ENCODE peak calls at places on chromosomes 16 and 17, in four cellular contexts. H is cardiac muscle cell, T is AG04449, V is heart left ventricle. P is an unnamed sample.
A peak's percentile ranks its signal among the peaks of the same experiment; 100 is the strongest.

GRCh38 chr16:56093055-56093454 is 98.2 kb upstream of the GNAO1 start:
- DNase-seq in H (no peak), V (no peak), T (no peak), P (no peak)

GRCh38 chr17:32161506-32162365 is 19.4 kb downstream of the RHOT1 start:
- DNase-seq in V (no peak), H (no peak), T (no peak), P (peak; percentile 24)

GRCh38 chr17:50129303-50129945 is 536 bp downstream of the SAMD14 start:
- DNase-seq in V (no peak), T (no peak), H (no peak), P (no peak)

GRCh38 chr16:4805231-4805630 is 2.8 kb upstream of the ROGDI start:
- DNase-seq in V (peak; percentile 49), T (no peak), H (peak; percentile 60), P (no peak)

GRCh38 chr17:79936661-79937434 is 97.6 kb upstream of the CBX4 start:
- DNase-seq in V (no peak), T (no peak), H (no peak), P (no peak)

GRCh38 chr16:31094088-31094423 is 541 bp downstream of the VKORC1 start:
- DNase-seq in V (no peak), T (no peak), H (peak; percentile 26), P (no peak)

GRCh38 chr16:30096862-30097563 is 1.0 kb upstream of the YPEL3 start:
- DNase-seq in V (no peak), T (no peak), H (no peak), P (no peak)

GRCh38 chr17:6567528-6568185 is 11.3 kb upstream of the PITPNM3 start:
- DNase-seq in H (no peak), V (no peak), T (no peak), P (no peak)

GRCh38 chr17:2137342-2138098 is 82.6 kb downstream of the HIC1 start:
- DNase-seq in T (no peak), H (no peak), V (no peak), P (no peak)

GRCh38 chr17:17345294-17345597 is 42.1 kb downstream of the NT5M start:
- DNase-seq in T (no peak), V (no peak), H (no peak), P (no peak)

GRCh38 chr17:81518785-81519283 is 6.2 kb upstream of the ACTG1 start:
- DNase-seq in T (no peak), H (peak; percentile 33), V (no peak), P (no peak)

GRCh38 chr17:7290166-7290565 is 4.3 kb downstream of the YBX2 start:
- DNase-seq in T (no peak), V (no peak), H (no peak), P (no peak)

GRCh38 chr17:33864758-33865229 is 390.3 kb upstream of the CCL2 start:
- DNase-seq in H (no peak), V (no peak), T (no peak), P (no peak)

GRCh38 chr16:353404-354285 is 1.1 kb upstream of the AXIN1 start:
- DNase-seq in V (no peak), T (no peak), H (no peak), P (no peak)

GRCh38 chr17:5555254-5555653 is 29.1 kb downstream of the NLRP1 start:
- DNase-seq in H (no peak), T (peak; percentile 68), V (no peak), P (peak; percentile 66)

GRCh38 chr16:6032438-6032837 is 934.8 kb upstream of the EEF2KMT start:
- DNase-seq in H (no peak), V (no peak), T (no peak), P (no peak)

GRCh38 chr17:82400830-82401229 is 17.3 kb upstream of the HEXD start:
- DNase-seq in V (no peak), H (no peak), T (no peak), P (no peak)

GRCh38 chr16:54936086-54936978 is 5.7 kb downstream of the IRX5 start:
- DNase-seq in H (peak; percentile 83), V (peak; percentile 22), T (no peak), P (peak; percentile 84)

GRCh38 chr17:62753562-62753961 is 54.6 kb downstream of the MARCHF10 start:
- DNase-seq in T (no peak), H (no peak), V (no peak), P (no peak)

GRCh38 chr17:18235743-18236256 is 10.4 kb downstream of the LLGL1 start:
- DNase-seq in H (no peak), T (no peak), V (no peak), P (no peak)

GRCh38 chr17:79064026-79064425 is 10.6 kb upstream of the ENGASE start:
- DNase-seq in V (no peak), H (no peak), T (no peak), P (no peak)

GRCh38 chr17:75856062-75856681 is 1.0 kb upstream of the WBP2 start:
- DNase-seq in H (no peak), V (no peak), T (no peak), P (no peak)

GRCh38 chr17:40541060-40541872 is 24.0 kb downstream of the CCR7 start:
- DNase-seq in H (no peak), T (no peak), V (no peak), P (no peak)

GRCh38 chr16:55433030-55433429 is 46.0 kb upstream of the MMP2 start:
- DNase-seq in H (no peak), T (no peak), V (no peak), P (no peak)

GRCh38 chr17:59707182-59707970 is at the start of the genes PTRH2 and VMP1:
- DNase-seq in H (peak; percentile 100), T (peak; percentile 98), V (peak; percentile 98), P (peak; percentile 99)

GRCh38 chr16:12901204-12901596 is 198 bp upstream of the SHISA9 start:
- DNase-seq in H (peak; percentile 51), T (no peak), V (no peak), P (no peak)

GRCh38 chr16:62036101-62036806 is at the start of gene CDH8:
- DNase-seq in V (no peak), T (no peak), H (peak; percentile 80), P (no peak)

DNA sequence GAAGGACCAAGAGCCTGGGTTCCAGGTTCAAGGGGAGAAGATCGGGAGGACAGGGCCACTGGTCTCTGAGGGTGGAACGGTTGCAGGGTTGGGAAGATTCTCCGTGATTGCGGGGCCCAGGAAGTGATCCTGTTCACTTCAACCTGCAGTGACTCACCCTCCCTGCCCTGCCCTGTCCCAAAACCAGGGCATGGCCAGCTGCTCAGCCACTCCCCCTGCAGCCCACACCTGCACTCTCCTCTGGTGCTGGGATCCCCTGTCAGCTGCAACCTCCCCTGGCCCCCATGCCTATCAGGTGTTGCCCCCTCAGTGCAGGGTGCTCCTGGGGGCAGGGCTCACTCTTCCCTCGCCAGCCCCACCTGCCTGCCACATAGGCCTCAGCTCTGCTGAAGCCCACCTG is 1.1 kb downstream of the RUNDC3A start:
- DNase-seq in V (no peak), H (no peak), T (no peak), P (no peak)
- TF ChIP-seq CTCF in V (no peak), H (no peak), T (no peak), P (no peak)

DNA sequence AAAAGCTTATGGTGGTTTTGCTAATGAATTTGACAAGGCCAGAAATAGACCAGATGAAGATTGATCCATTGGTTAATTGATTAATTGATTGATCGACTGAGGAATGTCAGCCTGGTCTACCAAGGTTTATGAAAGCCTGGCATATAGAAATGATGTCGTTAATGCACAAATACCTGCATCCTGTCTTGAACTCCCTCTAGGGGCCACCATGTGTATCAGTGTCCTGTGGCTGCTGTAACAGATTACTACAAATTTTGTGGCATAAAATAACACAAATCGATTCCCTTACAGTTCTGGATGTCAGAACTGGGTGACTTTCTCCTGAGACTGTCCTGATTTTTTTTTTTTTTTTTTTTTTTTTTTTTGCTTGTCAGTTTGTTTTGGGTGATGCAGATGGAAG is 553.2 kb downstream of the MAF start:
- DNase-seq in H (no peak), T (no peak), V (no peak), P (no peak)
- TF ChIP-seq CTCF in H (no peak), T (no peak), V (peak; percentile 19), P (no peak)

GRCh38 chr17:74085434-74085833 is 118.0 kb upstream of the RPL38 start:
- DNase-seq in T (no peak), H (no peak), V (no peak), P (no peak)
- TF ChIP-seq CTCF in T (no peak), H (no peak), V (no peak), P (no peak)

GRCh38 chr16:85056211-85056748 is 28.7 kb downstream of the KIAA0513 start:
- DNase-seq in T (no peak), H (peak; percentile 49), V (no peak), P (no peak)
- TF ChIP-seq CTCF in T (peak; percentile 53), H (peak; percentile 58), V (peak; percentile 30), P (peak; percentile 47)

DNA sequence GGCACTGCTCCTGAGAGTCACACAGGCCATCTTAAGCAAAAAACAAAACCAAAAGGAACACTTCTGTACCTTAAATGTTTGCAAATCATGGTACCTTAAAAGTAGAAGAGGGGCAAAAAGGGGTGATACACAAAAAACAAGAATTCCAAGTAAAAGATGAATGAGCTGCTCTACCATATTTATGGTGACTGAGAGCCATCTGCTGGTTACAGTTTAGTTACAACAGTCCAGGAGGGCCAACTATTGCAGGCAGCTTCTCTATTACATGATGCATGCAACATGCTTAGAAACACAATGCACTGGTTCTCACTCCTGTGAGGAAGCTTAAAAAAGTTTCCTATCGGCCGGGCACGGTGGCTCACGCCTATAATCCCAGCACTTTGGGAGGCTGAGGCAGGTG is 53.5 kb downstream of the STX8 start:
- DNase-seq in H (peak; percentile 48), T (no peak), V (peak; percentile 16), P (no peak)
- TF ChIP-seq CTCF in H (peak; percentile 53), T (peak; percentile 58), V (peak; percentile 48), P (peak; percentile 56)

P was measured in esophagus muscularis mucosa.